ENCODE peak calls at places on chromosomes 16 and 17, in ten cellular contexts. W is effector memory CD4-positive, alpha-beta T cell; Q is midbrain; V is activated T-helper 1 cell treated with anti-CD3 and anti-CD28 coated beads, Interleukin-12 subunit alpha, Interleukin-12 subunit beta, Interleukin-2, Interleukin-4 antibody, amounts not matched to agents 30 ng/mL and 10 ng/mL and 1 ng/mL, durations not matched to agents 14 hours and 24 hours and 36 hours; L is stimulated activated CD8-positive, alpha-beta memory T cell treated with anti-CD3 and anti-CD28 coated beads, Interleukin-4, amount 100 ng/mL, for 48 hours; B is fibroblast of lung; C is MCF 10A; X is KBM-7; P is heart right ventricle; K is lower lobe of right lung. M is an unnamed sample.

GRCh38 chr17:1639549-1639948 is 6.0 kb downstream of the SCARF1 start:
- DNase-seq in C (no peak), B (no peak), Q (no peak), K (peak), V (no peak), X (no peak), W (no peak), P (no peak), L (no peak), M (no peak)

GRCh38 chr16:84605339-84605848 is 12.5 kb downstream of the COTL1 start:
- DNase-seq in V (no peak), X (no peak), C (peak), P (no peak), L (no peak), W (no peak), Q (no peak), B (no peak), K (no peak), M (no peak)

GRCh38 chr17:80364091-80364691 is 50.8 kb upstream of the ENDOV start:
- DNase-seq in W (no peak), B (no peak), L (no peak), Q (peak), P (no peak), X (peak), V (no peak), K (peak), C (peak), M (no peak)

GRCh38 chr16:84663433-84664101 is 15.3 kb downstream of the KLHL36 start:
- DNase-seq in P (no peak), C (no peak), K (no peak), V (no peak), X (no peak), L (no peak), B (no peak), W (no peak), Q (no peak), M (no peak)

GRCh38 chr16:81424761-81425160 is 19.8 kb upstream of the CMIP start:
- DNase-seq in X (peak), P (no peak), V (no peak), C (peak), K (no peak), Q (no peak), W (no peak), L (peak), B (no peak), M (no peak)

GRCh38 chr16:67562918-67563707 is 787 bp downstream of the CTCF start:
- DNase-seq in X (peak), C (peak), Q (peak), P (peak), L (peak), B (peak), V (peak), K (peak), W (peak), M (no peak)

GRCh38 chr16:74271879-74272278 is 24.7 kb upstream of the PSMD7 start:
- DNase-seq in X (no peak), Q (no peak), L (no peak), V (no peak), P (no peak), C (no peak), B (no peak), K (no peak), W (no peak), M (no peak)

GRCh38 chr16:59170065-59170712 is 436.1 kb upstream of the GOT2 start:
- DNase-seq in V (no peak), P (no peak), W (no peak), C (no peak), K (no peak), B (no peak), L (no peak), X (no peak), Q (no peak), M (no peak)

M was measured in keratinocyte.